ENCODE peak calls at places on chromosomes 4 and X, in nine cellular contexts. P, Q, O, R, D, W, S, F and L are unnamed samples.

GRCh38 chr4:117700111-117700892 is 334.0 kb upstream of the NDST3 start:
- DNase-seq in P (peak; percentile 0), W (no peak), Q (no peak), F (peak; percentile 16), D (no peak), S (peak; percentile 13), R (no peak), O (no peak), L (no peak)

GRCh38 chr4:13521047-13521446 is 23.3 kb downstream of the NKX3-2 start:
- DNase-seq in Q (no peak), R (no peak), S (no peak), F (no peak), D (no peak), W (no peak), P (no peak), O (no peak), L (no peak)

GRCh38 chr4:170589597-170590191 is 499.9 kb upstream of the AADAT start:
- DNase-seq in R (peak; percentile 17), O (no peak), S (peak; percentile 75), Q (no peak), F (peak; percentile 5), W (no peak), P (peak; percentile 27), D (peak; percentile 24), L (no peak)

GRCh38 chr4:22607382-22607781 is 85.4 kb upstream of the GBA3 start:
- DNase-seq in F (peak; percentile 63), R (peak; percentile 14), Q (peak; percentile 71), P (peak; percentile 18), D (peak; percentile 32), O (peak; percentile 52), W (peak; percentile 3), S (peak; percentile 70), L (no peak)

GRCh38 chr4:182593413-182593812 is 323.8 kb downstream of the DCTD start:
- DNase-seq in Q (no peak), O (no peak), F (no peak), S (no peak), P (no peak), W (no peak), D (no peak), R (no peak), L (no peak)

GRCh38 chrX:37302569-37302968 is 46.6 kb upstream of the PRRG1 start:
- DNase-seq in S (no peak), R (no peak), F (peak; percentile 26), O (peak; percentile 49), Q (no peak), P (no peak), W (no peak), D (peak; percentile 27), L (no peak)

GRCh38 chr4:86706923-86707597 is 112.9 kb downstream of the PTPN13 start:
- DNase-seq in Q (no peak), F (no peak), D (no peak), S (no peak), O (no peak), W (no peak), P (no peak), R (no peak), L (peak; percentile 49)

GRCh38 chr4:90171491-90171890 is 44.3 kb downstream of the CCSER1 start:
- DNase-seq in S (no peak), F (no peak), P (no peak), R (no peak), D (no peak), O (no peak), W (no peak), Q (no peak), L (no peak)

GRCh38 chrX:78886550-78886949 is 58.6 kb upstream of the P2RY10 start:
- DNase-seq in D (peak; percentile 7), Q (no peak), W (no peak), O (no peak), S (peak; percentile 38), R (peak; percentile 20), F (peak; percentile 1), P (no peak), L (no peak)

GRCh38 chr4:109211671-109212070 is 90.8 kb downstream of the COL25A1 start:
- DNase-seq in D (no peak), S (no peak), Q (no peak), W (no peak), P (no peak), R (no peak), O (no peak), F (no peak), L (no peak)

GRCh38 chr4:125891597-125892258 is 577.0 kb downstream of the FAT4 start:
- DNase-seq in P (no peak), R (no peak), Q (no peak), W (peak; percentile 91), D (no peak), O (no peak), F (no peak), S (no peak), L (no peak)

GRCh38 chrX:141960573-141960972 is 56.9 kb downstream of the MAGEC1 start:
- DNase-seq in S (no peak), O (no peak), R (no peak), D (no peak), F (no peak), P (no peak), Q (no peak), W (no peak), L (no peak)

GRCh38 chrX:131393426-131393825 is 104.3 kb upstream of the IGSF1 start:
- DNase-seq in F (no peak), Q (no peak), W (no peak), D (no peak), O (no peak), P (no peak), S (no peak), R (no peak), L (no peak)

GRCh38 chr4:114087596-114088230 is 108.3 kb upstream of the ARSJ start:
- DNase-seq in R (no peak), S (no peak), D (no peak), O (no peak), Q (no peak), P (no peak), F (no peak), W (peak; percentile 59), L (no peak)

GRCh38 chr4:127309360-127310095 is 323.2 kb upstream of the INTU start:
- DNase-seq in D (no peak), R (no peak), O (no peak), Q (no peak), F (no peak), P (no peak), W (peak; percentile 39), S (no peak), L (no peak)

DNA sequence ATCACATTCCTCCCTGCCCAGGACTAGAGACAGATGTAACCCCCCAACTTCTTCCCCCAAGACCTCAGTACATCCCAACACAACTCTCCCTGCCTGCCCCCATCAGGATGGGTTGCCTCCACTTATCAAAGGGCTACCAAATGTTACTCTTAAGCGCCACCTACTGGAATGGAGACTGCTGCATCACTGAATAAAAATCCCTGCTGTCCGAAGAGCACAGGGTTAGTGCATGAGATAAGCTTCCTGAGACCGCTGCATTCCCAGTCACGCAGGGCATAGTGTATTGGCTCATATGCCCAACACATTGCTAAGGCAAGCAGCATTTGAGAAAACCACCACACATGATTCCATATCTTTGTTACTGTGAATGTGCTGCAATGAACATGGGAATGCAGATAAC is 544.5 kb downstream of the PPP4R3C start:
- DNase-seq in P (no peak), R (no peak), W (no peak), S (peak; percentile 11), Q (no peak), D (peak; percentile 56), F (peak; percentile 16), O (peak; percentile 51), L (no peak)
- TF ChIP-seq CTCF in P (peak; percentile 24), R (peak; percentile 36), W (no peak), S (peak; percentile 33), Q (peak; percentile 17), D (peak; percentile 55), F (peak; percentile 28), O (peak; percentile 62), L (no peak)

GRCh38 chr4:130747842-130748241 is 1651.9 kb downstream of the C4orf33 start:
- DNase-seq in F (no peak), D (no peak), P (no peak), W (no peak), Q (no peak), S (no peak), O (no peak), R (no peak), L (no peak)
- TF ChIP-seq CTCF in F (no peak), D (peak; percentile 57), P (peak; percentile 57), W (no peak), Q (no peak), S (peak; percentile 0), O (peak; percentile 66), R (no peak), L (no peak)

GRCh38 chr4:144782345-144782744 is 136.4 kb downstream of the HHIP start:
- DNase-seq in F (no peak), Q (no peak), P (no peak), W (no peak), R (no peak), S (no peak), O (no peak), D (no peak), L (no peak)

GRCh38 chr4:144788469-144788868 is 142.5 kb downstream of the HHIP start:
- DNase-seq in Q (no peak), W (no peak), O (no peak), F (no peak), R (no peak), S (no peak), P (no peak), D (no peak), L (no peak)

DNA sequence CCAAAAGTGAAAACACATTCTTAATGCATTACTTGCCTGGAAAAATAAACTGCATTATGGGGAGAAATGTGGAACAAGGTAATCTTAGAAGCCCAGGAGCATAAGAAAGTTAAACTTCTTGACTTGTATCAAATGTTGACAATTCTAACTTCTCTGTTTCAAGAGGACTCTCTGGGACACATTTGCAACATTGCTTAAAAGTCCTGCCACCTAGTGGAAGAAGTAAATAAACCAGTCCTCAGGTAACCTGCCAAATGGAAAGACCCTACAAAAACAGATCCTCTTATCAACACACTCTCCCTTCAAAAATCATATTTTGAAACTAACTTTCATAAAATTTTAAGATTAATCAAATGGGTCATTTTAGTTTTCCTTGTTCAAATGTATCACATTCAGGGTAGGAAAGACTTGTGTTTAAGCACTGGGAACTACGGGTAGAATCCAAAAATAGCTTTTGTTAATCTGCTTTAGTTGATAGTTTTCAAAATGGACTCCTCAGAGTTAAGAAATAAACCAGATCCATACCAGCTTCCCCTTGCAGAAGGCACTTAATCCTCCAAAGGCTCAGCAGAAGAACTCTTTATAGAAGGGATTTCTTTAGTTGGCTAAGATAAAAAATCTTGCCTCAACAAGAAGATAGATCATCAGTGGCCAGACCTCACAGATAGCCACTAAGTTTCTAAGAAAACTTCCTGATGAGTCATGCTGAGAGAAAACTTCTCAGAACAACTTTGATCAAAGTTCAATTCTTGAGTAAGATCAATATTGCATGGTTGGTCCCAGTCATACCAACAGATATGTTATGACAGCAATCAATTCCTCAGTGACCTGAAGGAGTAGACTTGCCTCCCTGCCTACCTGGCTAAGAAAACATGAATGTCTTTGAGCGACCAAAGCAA is 141.7 kb downstream of the HHIP start:
- DNase-seq in Q (no peak), S (peak; percentile 59), O (no peak), F (peak; percentile 62), W (peak; percentile 14), R (peak; percentile 26), D (peak; percentile 68), P (no peak), L (no peak)
- TF ChIP-seq CTCF in Q (peak; percentile 41), S (peak; percentile 55), O (peak; percentile 79), F (peak; percentile 62), W (peak; percentile 51), R (peak; percentile 54), D (peak; percentile 75), P (peak; percentile 73), L (no peak)

DNA sequence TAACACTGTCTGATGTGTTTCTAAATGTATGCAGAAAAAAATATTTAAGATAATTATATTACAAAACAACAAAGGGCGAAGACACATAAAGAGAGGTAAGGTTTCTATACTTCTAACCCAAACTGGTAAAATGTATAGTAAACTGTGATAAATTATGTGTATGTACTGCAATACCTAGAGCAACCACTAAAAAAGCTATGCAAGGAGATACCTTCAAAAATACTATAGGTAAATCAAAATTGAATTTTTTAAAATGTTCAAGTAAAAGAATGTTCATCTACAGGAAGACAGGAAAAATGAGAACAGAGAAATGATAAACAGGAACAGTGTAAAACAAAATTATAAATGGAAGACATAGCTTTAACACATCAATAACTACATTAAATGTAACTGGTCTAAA is 27.3 kb upstream of the RAI2 start:
- DNase-seq in D (no peak), Q (no peak), F (no peak), R (no peak), O (no peak), P (no peak), W (no peak), S (no peak), L (no peak)
- TF ChIP-seq CTCF in D (no peak), Q (peak; percentile 17), F (no peak), R (no peak), O (no peak), P (no peak), W (no peak), S (no peak), L (no peak)